ENCODE peak calls at places on chromosome 20, in four cellular contexts. One of them, this sample, is unnamed.

GRCh38 chr20:47720636-47721427 is 64.4 kb downstream of the SULF2 start:
- DNase-seq in heart left ventricle: no peak
- DNase-seq in IMR-90: peak; percentile 12
- DNase-seq in ovary: no peak
- DNase-seq in this sample: no peak

GRCh38 chr20:51452091-51452613 is 90.4 kb downstream of the NFATC2 start:
- DNase-seq in IMR-90: no peak
- DNase-seq in ovary: peak; percentile 12
- DNase-seq in heart left ventricle: peak; percentile 18
- DNase-seq in this sample: no peak

GRCh38 chr20:19113343-19113930 is 99.0 kb upstream of the SLC24A3 start:
- DNase-seq in heart left ventricle: no peak
- DNase-seq in IMR-90: no peak
- DNase-seq in ovary: no peak
- DNase-seq in this sample: no peak

GRCh38 chr20:12337601-12338000 is 419.9 kb downstream of the BTBD3 start:
- DNase-seq in heart left ventricle: no peak
- DNase-seq in ovary: no peak
- DNase-seq in IMR-90: no peak
- DNase-seq in this sample: no peak

GRCh38 chr20:43715511-43715910 is 11.3 kb downstream of the GTSF1L start:
- DNase-seq in ovary: no peak
- DNase-seq in heart left ventricle: no peak
- DNase-seq in IMR-90: no peak
- DNase-seq in this sample: no peak

GRCh38 chr20:58715709-58716475 is 23.3 kb downstream of the NPEPL1 start:
- DNase-seq in ovary: peak; percentile 11
- DNase-seq in IMR-90: no peak
- DNase-seq in heart left ventricle: peak; percentile 39
- DNase-seq in this sample: peak; percentile 1

GRCh38 chr20:39214778-39215177 is 252.6 kb downstream of the DHX35 start:
- DNase-seq in heart left ventricle: no peak
- DNase-seq in ovary: no peak
- DNase-seq in IMR-90: no peak
- DNase-seq in this sample: no peak

GRCh38 chr20:64102647-64103354 is 4.6 kb downstream of the NPBWR2 start:
- DNase-seq in ovary: no peak
- DNase-seq in heart left ventricle: peak; percentile 44
- DNase-seq in IMR-90: no peak
- DNase-seq in this sample: no peak

GRCh38 chr20:9912858-9913434 is 74.1 kb upstream of the PAK5 start:
- DNase-seq in IMR-90: peak; percentile 42
- DNase-seq in heart left ventricle: no peak
- DNase-seq in ovary: peak; percentile 32
- DNase-seq in this sample: no peak

GRCh38 chr20:25629816-25630499 is 6.1 kb upstream of the NANP start:
- DNase-seq in ovary: no peak
- DNase-seq in heart left ventricle: no peak
- DNase-seq in IMR-90: no peak
- DNase-seq in this sample: no peak

DNA sequence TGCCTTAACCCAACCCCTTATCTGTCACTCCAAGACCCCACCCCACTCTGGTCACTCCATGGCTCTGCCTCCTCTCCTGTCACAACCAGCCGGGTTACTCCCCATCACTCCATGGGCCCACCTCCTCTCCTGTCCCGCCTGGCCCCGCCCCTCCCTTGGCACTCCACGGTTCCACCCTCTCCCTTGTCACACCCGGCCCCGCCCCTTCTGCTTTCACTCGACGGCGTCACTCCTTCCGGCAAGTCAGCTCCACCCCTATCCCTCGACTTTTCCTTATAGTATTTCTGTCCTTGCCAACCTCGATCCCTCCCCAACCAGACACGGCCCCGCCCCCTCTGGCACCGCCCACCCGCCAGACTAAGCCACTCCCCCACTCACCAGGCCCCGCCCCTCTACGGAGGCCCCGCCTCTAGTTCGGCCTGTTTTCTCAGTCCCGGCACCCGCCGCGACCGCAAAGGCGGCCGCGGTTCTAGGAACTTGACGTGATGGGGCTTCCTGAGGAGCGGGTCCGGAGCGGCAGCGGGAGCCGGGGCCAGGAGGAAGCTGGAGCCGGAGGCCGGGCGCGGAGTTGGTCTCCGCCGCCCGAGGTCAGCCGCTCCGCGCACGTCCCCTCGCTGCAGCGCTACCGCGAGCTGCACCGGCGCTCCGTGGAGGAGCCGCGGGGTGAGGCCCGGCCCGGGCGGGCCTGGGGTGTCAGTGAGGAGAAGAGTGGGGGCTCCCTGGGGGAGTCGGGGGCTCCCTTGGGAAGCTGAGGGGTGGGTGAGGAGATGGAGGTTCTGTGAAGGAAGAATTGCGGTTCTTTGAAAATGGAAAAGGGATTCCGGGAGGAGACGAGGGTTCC is at the start of gene ACSS2:
- DNase-seq in heart left ventricle: peak; percentile 99
- DNase-seq in IMR-90: peak; percentile 97
- DNase-seq in ovary: peak; percentile 99
- DNase-seq in this sample: peak; percentile 98
- TF ChIP-seq POLR2A in heart left ventricle: peak; percentile 65
- TF ChIP-seq POLR2A in IMR-90: peak; percentile 65
- TF ChIP-seq POLR2A in ovary: no peak
- TF ChIP-seq POLR2A in this sample: peak; percentile 94

DNA sequence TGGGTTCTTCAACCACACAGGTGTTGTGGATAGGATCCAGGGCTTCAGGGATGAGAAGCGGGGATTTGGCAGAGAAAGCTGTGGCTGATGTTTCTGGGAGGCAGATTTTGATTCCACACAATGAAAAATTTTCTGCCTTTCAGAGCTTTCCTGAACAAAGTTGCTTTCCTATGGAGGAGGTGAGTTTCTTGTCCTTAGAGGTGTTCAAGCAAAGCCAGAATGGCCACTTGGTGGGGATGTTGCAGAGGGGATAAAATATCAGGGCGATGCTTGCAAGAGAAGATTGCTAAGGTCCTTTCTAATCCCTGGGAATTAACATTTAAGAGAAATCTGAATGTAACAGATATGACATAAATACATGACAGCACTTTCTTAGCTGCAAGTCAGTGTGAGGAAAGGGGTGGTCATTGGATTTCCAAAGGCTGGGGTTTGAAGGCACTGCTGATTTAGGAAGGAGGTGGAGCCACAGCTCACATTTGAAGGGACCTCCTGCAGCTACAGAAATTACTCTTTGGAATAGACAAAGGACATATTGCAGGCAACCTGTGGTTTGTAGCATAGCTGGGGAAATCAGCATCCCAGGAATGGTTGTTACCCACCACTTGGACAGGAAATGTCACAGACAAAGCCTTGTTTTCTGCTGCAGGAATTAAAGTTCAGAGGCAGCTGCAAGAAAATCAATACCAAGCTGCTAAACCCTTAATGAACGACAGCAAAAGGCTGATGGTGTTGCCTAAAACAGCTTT is 271.1 kb upstream of the CHD6 start:
- DNase-seq in IMR-90: no peak
- DNase-seq in ovary: no peak
- DNase-seq in heart left ventricle: no peak
- DNase-seq in this sample: no peak
- TF ChIP-seq CTCF in IMR-90: no peak
- TF ChIP-seq CTCF in ovary: no peak
- TF ChIP-seq CTCF in heart left ventricle: peak; percentile 31
- TF ChIP-seq CTCF in this sample: no peak

GRCh38 chr20:49579195-49579594 is 11.3 kb upstream of the PTGIS start:
- DNase-seq in ovary: no peak
- DNase-seq in heart left ventricle: no peak
- DNase-seq in IMR-90: no peak
- DNase-seq in this sample: no peak

GRCh38 chr20:49579874-49580817 is 12.2 kb upstream of the PTGIS start:
- DNase-seq in heart left ventricle: no peak
- DNase-seq in ovary: peak; percentile 63
- DNase-seq in IMR-90: peak; percentile 85
- DNase-seq in this sample: no peak

GRCh38 chr20:49582413-49583334 is 14.7 kb upstream of the PTGIS start:
- DNase-seq in ovary: no peak
- DNase-seq in IMR-90: no peak
- DNase-seq in heart left ventricle: no peak
- DNase-seq in this sample: no peak

GRCh38 chr20:49581482-49581881 is 13.5 kb upstream of the PTGIS start:
- DNase-seq in heart left ventricle: no peak
- DNase-seq in IMR-90: no peak
- DNase-seq in ovary: no peak
- DNase-seq in this sample: no peak

DNA sequence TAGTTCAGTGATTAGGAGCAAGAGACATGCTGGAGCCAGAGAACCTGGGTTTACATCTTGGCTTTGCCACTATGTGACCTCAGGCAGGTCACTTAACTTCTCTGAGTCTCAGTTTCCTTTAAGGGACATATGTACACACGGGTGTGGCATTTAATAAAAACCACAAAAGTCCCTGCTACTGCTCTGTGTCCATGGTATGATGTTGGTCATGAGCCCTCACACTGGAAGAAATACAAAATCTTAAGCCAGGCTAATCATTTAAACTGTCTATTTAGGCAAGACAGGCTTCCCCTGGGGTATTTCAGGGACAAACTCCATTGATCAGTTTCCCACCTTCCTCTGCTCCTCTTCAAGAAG is 12.9 kb upstream of the PTGIS start:
- DNase-seq in ovary: no peak
- DNase-seq in heart left ventricle: no peak
- DNase-seq in IMR-90: no peak
- DNase-seq in this sample: no peak
- H3K4me1 ChIP-seq in ovary: peaks cover 32% of the 10 kb centered on the region
- H3K4me1 ChIP-seq in heart left ventricle: peaks cover 7% of the 10 kb centered on the region
- H3K4me1 ChIP-seq in IMR-90: peaks cover 41% of the 10 kb centered on the region
- H3K4me1 ChIP-seq in this sample: no peaks in the 10 kb centered on the region

DNA sequence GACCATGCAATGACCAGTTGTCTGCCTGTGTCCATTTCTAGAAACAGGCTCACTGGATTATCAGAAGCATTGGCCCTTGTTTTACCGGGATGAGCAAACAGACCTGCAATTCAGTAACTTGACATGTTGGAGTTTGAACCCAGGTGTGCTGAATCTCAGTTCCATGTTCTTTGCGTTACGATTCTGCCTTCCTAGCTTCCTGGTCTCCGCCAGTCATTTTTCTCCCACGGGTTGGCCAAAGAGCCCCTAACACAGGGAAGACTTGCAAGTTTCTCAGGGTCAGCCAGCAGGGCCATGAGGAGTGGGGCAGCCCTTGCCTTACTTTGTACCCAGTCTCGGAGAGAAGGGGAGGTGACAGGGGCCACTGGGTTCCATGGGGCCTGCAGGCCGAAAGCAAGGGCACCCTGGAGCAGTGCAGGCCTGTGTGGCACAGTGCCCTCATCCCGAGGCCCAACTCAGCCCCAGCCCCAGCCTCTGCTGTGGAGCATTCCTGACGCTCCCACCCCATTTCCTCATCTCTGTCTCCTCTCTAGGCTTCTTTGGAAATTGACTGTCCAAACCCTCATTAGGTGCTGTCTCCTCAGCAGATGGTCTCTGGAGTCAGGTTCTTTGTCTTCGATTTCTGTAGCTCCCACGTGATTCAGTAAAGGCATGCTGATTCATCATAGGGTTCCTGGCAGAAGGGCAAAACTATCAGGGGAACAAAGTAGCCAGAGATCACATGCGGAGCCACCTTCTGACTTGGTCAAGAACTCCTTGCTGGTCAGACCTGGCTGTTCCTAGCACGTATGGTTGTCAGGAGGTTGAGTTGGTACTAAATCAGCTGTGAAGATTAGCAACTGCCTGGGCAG is 23.6 kb downstream of the CDS2 start:
- DNase-seq in heart left ventricle: no peak
- DNase-seq in ovary: no peak
- DNase-seq in IMR-90: peak; percentile 58
- DNase-seq in this sample: peak; percentile 83
- TF ChIP-seq POLR2A in heart left ventricle: no peak
- TF ChIP-seq POLR2A in ovary: no peak
- TF ChIP-seq POLR2A in IMR-90: no peak
- TF ChIP-seq POLR2A in this sample: no peak

DNA sequence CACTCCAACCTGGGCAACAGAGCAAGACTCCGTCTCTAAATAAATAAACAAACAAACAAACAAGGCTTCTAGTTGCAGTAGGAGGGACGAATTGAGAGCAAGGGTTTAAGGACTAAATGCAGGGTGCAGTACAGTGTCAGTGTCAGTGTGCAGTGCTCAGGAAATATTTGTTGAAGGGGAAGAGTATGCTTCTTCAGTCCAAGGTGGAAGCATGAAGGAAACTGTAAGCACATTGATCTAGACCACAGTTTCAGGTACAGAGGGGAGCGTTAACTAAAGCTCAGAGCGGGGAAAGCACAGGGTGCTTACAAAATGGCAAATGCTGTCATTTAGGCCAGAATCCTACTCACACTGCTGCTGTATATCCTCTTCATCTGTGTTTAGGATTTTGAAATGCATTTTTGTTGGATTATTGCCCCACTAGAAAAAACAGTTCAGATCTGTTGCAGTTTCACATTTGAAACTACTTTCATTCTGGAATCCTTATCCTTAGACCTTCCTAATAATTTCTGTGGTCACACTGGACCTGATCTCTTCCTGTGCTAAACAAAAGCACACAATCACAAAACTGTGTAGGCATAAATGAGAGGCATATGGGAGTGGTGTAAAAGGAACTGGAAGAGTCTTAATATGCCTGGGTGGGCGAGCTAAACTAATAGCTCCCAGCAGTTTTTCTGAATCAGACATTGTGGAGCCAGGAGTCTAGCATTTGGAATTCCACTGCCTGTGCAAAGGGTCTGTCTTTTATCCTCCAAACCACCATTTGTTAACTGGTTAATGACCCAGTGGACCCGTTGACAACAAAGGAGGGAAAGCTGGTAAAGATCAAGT is 41.4 kb downstream of the CBFA2T2 start:
- DNase-seq in IMR-90: peak; percentile 51
- DNase-seq in heart left ventricle: no peak
- DNase-seq in ovary: no peak
- DNase-seq in this sample: no peak
- TF ChIP-seq CTCF in IMR-90: no peak
- TF ChIP-seq CTCF in heart left ventricle: no peak
- TF ChIP-seq CTCF in ovary: no peak
- TF ChIP-seq CTCF in this sample: no peak

GRCh38 chr20:40462600-40462999 is 226.4 kb downstream of the MAFB start:
- DNase-seq in ovary: no peak
- DNase-seq in heart left ventricle: no peak
- DNase-seq in IMR-90: no peak
- DNase-seq in this sample: no peak
- H3K4me1 ChIP-seq in ovary: no peaks in the 10 kb centered on the region
- H3K4me1 ChIP-seq in heart left ventricle: no peaks in the 10 kb centered on the region
- H3K4me1 ChIP-seq in IMR-90: no peaks in the 10 kb centered on the region
- H3K4me1 ChIP-seq in this sample: no peaks in the 10 kb centered on the region

GRCh38 chr20:62642666-62643520 is 590 bp downstream of the SLCO4A1 start:
- DNase-seq in IMR-90: peak; percentile 4
- DNase-seq in heart left ventricle: no peak
- DNase-seq in ovary: no peak
- DNase-seq in this sample: no peak

GRCh38 chr20:62643521-62644043 is 1.3 kb downstream of the SLCO4A1 start:
- DNase-seq in IMR-90: peak; percentile 18
- DNase-seq in ovary: no peak
- DNase-seq in heart left ventricle: no peak
- DNase-seq in this sample: no peak

GRCh38 chr20:62644044-62644795 is 1.9 kb downstream of the SLCO4A1 start:
- DNase-seq in heart left ventricle: no peak
- DNase-seq in ovary: no peak
- DNase-seq in IMR-90: no peak
- DNase-seq in this sample: no peak

GRCh38 chr20:62640870-62641748 is 1.2 kb upstream of the SLCO4A1 start:
- DNase-seq in ovary: no peak
- DNase-seq in heart left ventricle: no peak
- DNase-seq in IMR-90: no peak
- DNase-seq in this sample: no peak

GRCh38 chr20:62641749-62642665 is at the start of gene SLCO4A1:
- DNase-seq in heart left ventricle: peak; percentile 92
- DNase-seq in ovary: peak; percentile 76
- DNase-seq in IMR-90: peak; percentile 44
- DNase-seq in this sample: peak; percentile 71
- TF ChIP-seq POLR2A in heart left ventricle: no peak
- TF ChIP-seq POLR2A in ovary: peak; percentile 47
- TF ChIP-seq POLR2A in IMR-90: peak; percentile 49
- TF ChIP-seq POLR2A in this sample: peak; percentile 95

This sample was measured in gastrocnemius medialis.